ENCODE peak calls at places on chromosomes 3 and 15, in ten cellular contexts. B is head of caudate nucleus; E is B cell; T is cardiac muscle cell; U is naive thymus-derived CD8-positive, alpha-beta T cell; J is NCI-H460; S is glomerular endothelial cell; R is GM12865; X is stimulated activated CD8-positive, alpha-beta memory T cell treated with anti-CD3 and anti-CD28 coated beads, Interleukin-12 subunit alpha, Interleukin-12 subunit beta, amount 100 ng/mL, for 1 hour; P is cerebellum. C is an unnamed sample.

GRCh38 chr3:11629716-11630115 is 14.0 kb downstream of the VGLL4 start:
- DNase-seq in R (no peak), B (no peak), X (no peak), T (no peak), P (no peak), S (no peak), J (no peak), E (no peak), U (no peak), C (no peak)

GRCh38 chr15:63188937-63189871 is at the start of gene RAB8B:
- DNase-seq in T (peak; percentile 97), P (peak; percentile 98), U (peak; percentile 91), S (no peak), B (peak; percentile 99), J (peak; percentile 93), R (peak; percentile 97), E (peak; percentile 89), X (peak; percentile 95), C (peak; percentile 98)

GRCh38 chr3:15645740-15646490 is 44.4 kb downstream of the BTD start:
- DNase-seq in R (no peak), U (no peak), S (peak; percentile 84), X (no peak), B (peak; percentile 80), J (peak; percentile 88), T (no peak), E (no peak), P (no peak), C (peak; percentile 38)

GRCh38 chr3:6228958-6229683 is 631.8 kb upstream of the GRM7 start:
- DNase-seq in J (no peak), R (peak; percentile 77), U (no peak), E (no peak), P (no peak), X (no peak), T (no peak), S (no peak), B (no peak), C (no peak)

GRCh38 chr15:81516461-81516860 is 142.4 kb upstream of the TMC3 start:
- DNase-seq in S (no peak), B (no peak), R (no peak), T (no peak), J (no peak), U (no peak), X (no peak), P (no peak), E (no peak), C (no peak)

GRCh38 chr3:195159117-195159818 is 111.7 kb downstream of the XXYLT1 start:
- DNase-seq in T (peak; percentile 61), X (no peak), B (no peak), P (no peak), J (no peak), S (no peak), R (no peak), E (no peak), U (no peak), C (no peak)

GRCh38 chr3:62559831-62560445 is 186.6 kb upstream of the FEZF2 start:
- DNase-seq in J (no peak), R (peak; percentile 9), P (peak; percentile 10), X (no peak), U (no peak), T (peak; percentile 10), E (no peak), S (no peak), B (no peak), C (peak; percentile 32)

GRCh38 chr3:47515864-47516319 is 2.4 kb upstream of the ELP6 start:
- DNase-seq in U (no peak), X (no peak), S (no peak), R (no peak), J (no peak), E (no peak), P (no peak), B (no peak), T (no peak), C (no peak)

GRCh38 chr3:132509096-132509495 is 88.0 kb upstream of the ACKR4 start:
- DNase-seq in T (no peak), U (no peak), B (no peak), S (no peak), X (no peak), E (no peak), P (no peak), J (no peak), R (no peak), C (no peak)

GRCh38 chr15:90756916-90757315 is 39.8 kb downstream of the BLM start:
- DNase-seq in E (no peak), P (no peak), S (no peak), X (no peak), R (no peak), B (no peak), J (no peak), T (no peak), U (no peak), C (no peak)

GRCh38 chr3:49793486-49794085 is 6.1 kb downstream of the CDHR4 start:
- DNase-seq in T (no peak), X (no peak), S (no peak), P (no peak), J (no peak), R (no peak), U (no peak), B (no peak), E (no peak), C (no peak)

GRCh38 chr3:145911016-145911415 is 250.0 kb downstream of the PLOD2 start:
- DNase-seq in E (no peak), T (no peak), U (no peak), P (no peak), X (no peak), R (no peak), B (no peak), S (no peak), J (no peak), C (no peak)

GRCh38 chr3:42701371-42702065 is 1.1 kb downstream of the HHATL start:
- DNase-seq in S (no peak), P (peak; percentile 72), R (peak; percentile 51), E (peak; percentile 55), J (peak; percentile 23), B (peak; percentile 83), T (peak; percentile 93), U (peak; percentile 55), X (peak; percentile 36), C (peak; percentile 42)

C was measured in LoVo.